ENCODE peak calls at places on chromosomes 3 and 15, in eight cellular contexts. R is AG04450, X is IMR-90, Y is tibial nerve, N is ascending aorta, M is lower lobe of right lung, H is fibroblast of mammary gland, U is brain microvascular endothelial cell. T is an unnamed sample.

GRCh38 chr3:8520816-8521415 is 19.3 kb downstream of the LMCD1 start:
- DNase-seq in X (no peak), H (no peak), M (no peak), Y (no peak), R (no peak), N (no peak), U (no peak), T (no peak)

GRCh38 chr15:64213646-64214045 is 50.8 kb upstream of the PPIB start:
- DNase-seq in R (no peak), H (peak), U (no peak), M (no peak), N (no peak), Y (no peak), X (peak), T (no peak)

GRCh38 chr3:149572796-149573414 is 84.9 kb downstream of the WWTR1 start:
- DNase-seq in U (peak), H (peak), M (no peak), Y (no peak), R (no peak), N (no peak), X (peak), T (peak)

GRCh38 chr15:27563765-27564164 is 535.4 kb downstream of the OCA2 start:
- DNase-seq in U (no peak), X (no peak), R (no peak), N (no peak), H (no peak), M (no peak), Y (no peak), T (no peak)

GRCh38 chr3:64685800-64686445 is 1.9 kb downstream of the ADAMTS9 start:
- DNase-seq in M (peak), R (peak), Y (peak), N (peak), H (peak), X (peak), U (peak), T (peak)

GRCh38 chr3:78123058-78123457 is 1083.2 kb downstream of the ROBO2 start:
- DNase-seq in R (no peak), N (no peak), H (no peak), U (no peak), M (no peak), X (no peak), Y (no peak), T (no peak)

GRCh38 chr15:66707310-66708160 is 5.5 kb downstream of the SMAD6 start:
- DNase-seq in X (peak), U (no peak), Y (no peak), N (no peak), M (no peak), H (peak), R (no peak), T (peak)

GRCh38 chr3:172616061-172616461 is 92.8 kb upstream of the TNFSF10 start:
- DNase-seq in U (no peak), R (no peak), H (no peak), Y (no peak), N (no peak), M (no peak), X (peak), T (no peak)

GRCh38 chr3:185764168-185764988 is 60.5 kb downstream of the IGF2BP2 start:
- DNase-seq in U (peak), H (peak), R (no peak), Y (no peak), N (no peak), X (peak), M (no peak), T (peak)

GRCh38 chr3:45631486-45631885 is 36.9 kb downstream of the LIMD1 start:
- DNase-seq in U (no peak), N (no peak), R (no peak), M (no peak), H (no peak), X (no peak), Y (no peak), T (no peak)

GRCh38 chr3:146967786-146968185 is 362.6 kb upstream of the PLSCR5 start:
- DNase-seq in U (no peak), R (no peak), X (no peak), H (no peak), Y (no peak), M (no peak), N (no peak), T (peak)

GRCh38 chr15:98650871-98651481 is 2.6 kb downstream of the IGF1R start:
- DNase-seq in X (peak), Y (peak), H (peak), N (no peak), U (no peak), R (no peak), M (no peak), T (peak)

GRCh38 chr3:81443948-81444347 is 317.5 kb downstream of the GBE1 start:
- DNase-seq in U (peak), Y (no peak), M (no peak), H (peak), N (no peak), R (no peak), X (peak), T (peak)

GRCh38 chr15:87841426-87841998 is 415.0 kb downstream of the NTRK3 start:
- DNase-seq in Y (no peak), R (no peak), N (no peak), X (no peak), M (no peak), H (no peak), U (no peak), T (no peak)

GRCh38 chr3:63228677-63229076 is 49.4 kb upstream of the SYNPR start:
- DNase-seq in U (peak), M (no peak), R (no peak), N (no peak), H (peak), X (peak), Y (peak), T (peak)

DNA sequence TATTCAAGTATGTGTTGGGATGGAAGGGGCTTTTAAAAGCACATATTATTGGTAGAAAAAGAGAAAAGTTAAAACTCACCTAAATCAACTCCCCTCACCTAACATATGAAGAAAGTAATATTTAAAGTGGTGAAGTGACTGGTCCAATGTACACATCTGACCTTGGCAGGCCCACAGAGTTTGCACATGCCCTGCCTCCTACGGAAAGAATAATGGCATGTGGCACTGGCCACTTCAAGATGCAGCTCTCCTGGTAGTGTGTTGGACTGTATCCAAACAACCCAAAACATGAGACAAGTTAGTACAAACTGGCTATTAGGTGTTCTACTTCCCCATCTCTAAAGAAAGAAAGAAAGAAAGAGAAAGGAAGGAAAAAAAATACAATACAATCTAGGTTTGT is 117.1 kb downstream of the MECOM start:
- DNase-seq in N (no peak), H (no peak), X (no peak), R (no peak), Y (no peak), M (no peak), U (no peak), T (no peak)
- H3K4me3 ChIP-seq in N (no peak), H (no peak), X (no peak), R (no peak), Y (no peak), M (no peak), U (no peak), T (no peak)

GRCh38 chr15:58870451-58870850 is 63.0 kb downstream of the SLTM start:
- DNase-seq in X (peak), H (peak), U (no peak), M (no peak), N (no peak), Y (no peak), R (no peak), T (peak)

GRCh38 chr15:58862326-58862725 is 71.2 kb downstream of the SLTM start:
- DNase-seq in U (no peak), X (no peak), H (no peak), R (no peak), N (no peak), Y (no peak), M (no peak), T (no peak)

GRCh38 chr15:58867926-58868325 is 65.6 kb downstream of the SLTM start:
- DNase-seq in U (no peak), H (no peak), N (no peak), X (no peak), M (no peak), R (no peak), Y (no peak), T (no peak)

GRCh38 chr15:58865420-58865880 is 68.0 kb downstream of the SLTM start:
- DNase-seq in U (no peak), M (no peak), X (no peak), N (no peak), Y (no peak), R (no peak), H (no peak), T (no peak)

DNA sequence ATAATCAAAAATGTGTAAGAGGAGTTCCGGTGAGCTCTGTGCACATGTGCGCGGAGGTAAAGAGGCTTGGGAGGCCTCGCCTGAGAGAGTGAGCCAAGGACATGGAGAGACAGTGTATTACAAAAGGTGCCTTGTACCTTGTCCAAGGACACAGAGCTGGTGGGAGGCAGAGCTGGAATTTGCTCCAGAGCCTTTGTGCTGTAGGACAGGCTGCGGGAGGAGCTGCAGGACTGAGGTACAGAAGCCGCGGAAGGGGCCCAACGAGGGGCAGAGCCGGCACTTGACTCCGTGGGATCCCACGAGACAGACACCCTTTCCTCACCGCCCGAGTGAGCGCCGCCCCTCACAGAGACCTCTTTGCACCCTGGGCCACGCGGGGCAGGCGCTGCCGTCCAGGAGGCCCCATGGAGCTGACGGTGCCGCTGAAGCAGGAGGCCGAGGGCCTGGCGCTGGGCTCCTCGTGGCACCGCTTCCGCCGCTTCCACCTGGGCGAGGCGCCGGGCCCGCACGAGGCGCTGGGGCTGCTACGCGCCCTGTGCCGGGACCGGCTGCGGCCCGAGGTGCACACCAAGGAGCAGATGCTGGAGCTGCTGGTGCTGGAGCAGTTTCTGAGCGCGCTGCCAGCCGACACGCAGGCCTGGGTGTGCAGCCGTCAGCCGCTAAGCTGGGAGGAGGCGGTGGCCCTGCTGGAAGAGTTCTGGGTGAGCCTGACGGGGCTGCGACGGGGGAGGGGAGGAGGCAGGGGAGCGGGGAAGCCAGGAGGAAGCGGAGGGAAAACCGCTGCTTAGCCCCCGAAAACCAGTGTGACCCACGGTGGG is 68.7 kb downstream of the SLTM start:
- DNase-seq in X (no peak), U (no peak), H (peak), M (no peak), N (no peak), Y (no peak), R (no peak), T (peak)
- H3K4me3 ChIP-seq in X (no peak), U (peak), H (peak), M (peak), N (peak), Y (peak), R (peak), T (peak)

DNA sequence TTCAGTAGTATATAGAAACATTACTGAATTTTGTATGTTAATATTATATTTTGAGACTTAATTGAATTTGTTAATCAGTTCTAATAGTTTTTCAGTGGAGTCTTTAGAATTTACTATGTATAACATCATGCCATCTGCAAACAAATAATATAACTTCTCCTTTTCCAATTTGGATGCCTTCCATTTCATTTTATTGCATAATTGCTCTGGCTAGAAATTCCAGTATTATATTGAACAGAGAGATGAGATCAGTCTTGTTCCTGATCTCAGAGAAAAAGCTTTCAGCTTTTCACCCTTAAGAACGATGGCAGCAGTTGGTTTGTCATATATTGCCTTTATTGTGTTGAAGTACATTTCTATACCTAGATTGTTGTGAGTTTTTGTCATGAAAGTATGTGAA is 40.4 kb downstream of the OR4F15 start:
- DNase-seq in U (no peak), R (no peak), H (no peak), X (peak), N (no peak), Y (no peak), M (no peak), T (peak)
- H3K4me3 ChIP-seq in U (no peak), R (no peak), H (no peak), X (no peak), N (no peak), Y (no peak), M (no peak), T (no peak)

GRCh38 chr3:57544181-57545125 is at the start of gene DNAH12:
- DNase-seq in N (no peak), X (no peak), R (no peak), H (peak), U (no peak), M (peak), Y (no peak), T (no peak)
- H3K4me3 ChIP-seq in N (peak), X (peak), R (peak), H (peak), U (peak), M (peak), Y (no peak), T (peak)

DNA sequence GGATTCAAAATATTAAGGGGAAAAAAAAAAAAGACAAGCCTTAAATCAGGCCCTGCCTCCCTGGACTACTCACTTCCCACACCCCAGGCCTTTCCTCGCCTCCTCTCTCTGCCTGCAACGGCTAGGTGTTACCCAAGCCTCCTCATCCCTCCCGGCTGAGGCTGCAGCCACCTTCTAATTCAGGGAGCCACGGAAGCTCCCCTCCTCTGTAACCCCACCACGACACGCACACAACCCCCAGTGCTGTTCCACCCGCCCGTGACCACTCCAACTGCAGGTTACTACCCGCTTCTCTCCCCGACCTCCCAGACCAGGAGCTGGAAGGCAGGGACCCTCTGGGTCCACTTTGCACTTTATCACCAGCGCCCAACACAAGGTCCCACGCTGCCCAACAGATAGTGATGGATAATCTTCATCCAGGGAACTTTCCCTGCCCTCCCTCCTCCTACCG is 931 bp downstream of the KIF7 start:
- DNase-seq in M (no peak), X (peak), Y (no peak), R (no peak), N (no peak), U (no peak), H (peak), T (peak)
- H3K4me3 ChIP-seq in M (peak), X (peak), Y (peak), R (peak), N (peak), U (peak), H (peak), T (peak)

DNA sequence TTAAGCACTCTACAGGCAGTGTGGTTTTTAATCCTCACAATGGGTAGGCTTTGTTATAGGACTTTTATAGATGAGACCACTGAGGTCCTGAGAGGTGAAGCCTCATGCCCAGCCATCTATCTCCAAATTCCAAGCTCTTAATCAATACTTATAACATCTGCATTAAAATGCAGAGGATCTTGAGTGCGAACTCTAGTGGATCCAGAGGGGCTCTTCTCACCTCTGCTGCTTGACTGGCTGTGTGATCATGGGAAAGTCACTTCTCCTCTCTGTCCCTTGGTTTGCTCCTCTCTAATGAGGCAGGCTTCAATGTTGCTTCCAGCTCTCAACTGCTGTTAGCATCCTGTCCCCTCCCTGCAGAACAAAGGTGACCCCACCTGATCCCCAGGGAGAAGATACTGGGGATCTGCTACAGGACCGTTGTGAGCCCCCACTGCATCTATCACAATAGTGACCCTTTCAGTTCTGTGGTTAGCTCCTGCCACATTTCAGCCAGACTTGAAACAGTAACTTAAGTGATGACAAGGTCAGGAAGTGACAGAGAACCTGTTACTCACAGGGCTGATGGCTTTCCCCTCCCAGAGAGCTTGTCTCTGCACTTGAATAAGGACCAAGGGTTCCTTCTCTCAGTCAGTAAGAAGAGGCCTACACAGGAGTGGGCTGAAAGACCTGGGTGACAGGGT is 1.3 kb downstream of the SLC27A2 start:
- DNase-seq in R (no peak), H (no peak), U (no peak), X (no peak), Y (no peak), N (no peak), M (no peak), T (no peak)
- H3K4me3 ChIP-seq in R (no peak), H (no peak), U (no peak), X (no peak), Y (peak), N (no peak), M (peak), T (no peak)

GRCh38 chr3:115623414-115623868 is at the start of gene GAP43:
- DNase-seq in H (peak), N (no peak), Y (peak), M (no peak), U (peak), R (peak), X (peak), T (peak)
- H3K4me3 ChIP-seq in H (peak), N (peak), Y (peak), M (peak), U (peak), R (peak), X (peak), T (peak)

DNA sequence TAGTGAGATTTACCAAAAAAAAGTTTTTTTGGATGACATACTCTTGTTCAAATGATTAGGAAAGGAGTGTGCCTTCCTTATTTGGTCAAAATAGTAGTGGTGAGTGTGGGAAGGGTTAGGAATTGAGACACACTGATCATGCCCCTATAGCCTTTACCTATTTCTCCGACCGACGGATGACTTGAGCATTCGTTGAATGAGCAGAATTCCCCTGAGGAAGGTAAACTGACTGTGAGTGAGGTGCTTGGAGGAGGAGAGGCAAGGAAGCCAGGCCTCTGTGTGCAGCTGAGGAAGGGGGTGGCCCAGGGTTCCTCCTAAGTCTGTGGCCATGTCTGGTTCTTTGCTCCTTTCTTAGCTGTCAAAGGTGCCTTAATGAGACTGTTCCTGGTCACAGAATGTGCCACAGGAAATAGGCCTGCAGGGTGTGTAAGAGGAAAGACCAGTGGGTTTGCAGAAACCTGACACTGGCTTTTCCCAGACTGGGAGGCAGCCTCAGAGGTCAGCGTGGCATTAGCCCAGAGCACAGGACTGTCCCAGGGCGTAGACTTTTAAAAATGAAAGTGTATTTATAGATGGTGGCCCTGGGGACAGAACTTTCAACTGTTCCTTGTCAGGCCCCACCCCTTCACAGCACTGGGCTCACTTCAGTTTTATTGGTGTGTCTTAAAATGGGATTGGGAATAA is 307.7 kb upstream of the C2CD4B start:
- DNase-seq in M (no peak), X (no peak), R (no peak), U (no peak), Y (no peak), N (no peak), H (no peak), T (no peak)
- H3K4me3 ChIP-seq in M (no peak), X (no peak), R (no peak), U (no peak), Y (no peak), N (no peak), H (no peak), T (no peak)

GRCh38 chr3:11224870-11225251 is 47.3 kb upstream of the ATG7 start:
- DNase-seq in U (no peak), M (no peak), X (no peak), Y (no peak), R (no peak), H (no peak), N (no peak), T (no peak)
- H3K4me3 ChIP-seq in U (peak), M (peak), X (no peak), Y (peak), R (no peak), H (peak), N (peak), T (peak)